ENCODE peak calls at places on chromosomes 2 and 18, in ten cellular contexts. T is astrocyte of the spinal cord; Y is fibroblast of lung; H is cardiac muscle cell; X is upper lobe of right lung; F is esophagus squamous epithelium; L is foreskin fibroblast; K is BE2C; M is HCT116; R is CD8-positive, alpha-beta T cell. N is an unnamed sample.

GRCh38 chr18:36185157-36185556 is 2.1 kb upstream of the MOCOS start:
- DNase-seq in T (no peak), Y (no peak), H (no peak), X (no peak), F (no peak), L (no peak), K (no peak), M (no peak), R (no peak), N (no peak)

GRCh38 chr2:40113997-40114396 is 334.9 kb upstream of the THUMPD2 start:
- DNase-seq in T (no peak), Y (no peak), H (no peak), X (no peak), F (no peak), L (no peak), K (no peak), M (no peak), R (no peak), N (no peak)

GRCh38 chr2:235976516-235976915 is 191.7 kb downstream of the GBX2 start:
- DNase-seq in T (no peak), Y (no peak), H (no peak), X (no peak), F (no peak), L (no peak), K (no peak), M (no peak), R (no peak), N (no peak)

GRCh38 chr2:176080540-176081355 is 3.0 kb downstream of the EVX2 start:
- DNase-seq in T (no peak), Y (no peak), H (no peak), X (no peak), F (no peak), L (no peak), K (no peak), M (no peak), R (no peak), N (no peak)

GRCh38 chr2:147485210-147485851 is 359.5 kb upstream of the ACVR2A start:
- DNase-seq in T (no peak), Y (no peak), H (no peak), X (no peak), F (no peak), L (no peak), K (no peak), M (no peak), R (no peak), N (no peak)

GRCh38 chr2:1450935-1451334 is 37.7 kb downstream of the TPO start:
- DNase-seq in T (no peak), Y (no peak), H (no peak), X (no peak), F (no peak), L (no peak), K (no peak), M (no peak), R (no peak), N (no peak)

GRCh38 chr2:99066075-99066557 is 75.4 kb upstream of the C2orf15 start:
- DNase-seq in T (peak; percentile 48), Y (peak; percentile 36), H (peak; percentile 52), X (no peak), F (no peak), L (peak; percentile 16), K (no peak), M (peak; percentile 44), R (no peak), N (peak; percentile 73)

GRCh38 chr2:57959380-57959779 is 87.2 kb upstream of the VRK2 start:
- DNase-seq in T (no peak), Y (no peak), H (no peak), X (no peak), F (no peak), L (no peak), K (no peak), M (no peak), R (no peak), N (no peak)

GRCh38 chr18:8835556-8835955 is 130.2 kb downstream of the MTCL1 start:
- DNase-seq in T (peak; percentile 43), Y (peak; percentile 66), H (peak; percentile 86), X (no peak), F (no peak), L (peak; percentile 69), K (no peak), M (no peak), R (no peak), N (peak; percentile 49)

GRCh38 chr18:79637181-79637920 is 42.3 kb upstream of the CTDP1 start:
- DNase-seq in T (no peak), Y (no peak), H (no peak), X (no peak), F (no peak), L (no peak), K (no peak), M (no peak), R (no peak), N (no peak)

GRCh38 chr2:864501-865106 is 86.0 kb upstream of the SNTG2 start:
- DNase-seq in T (no peak), Y (no peak), H (no peak), X (peak; percentile 45), F (no peak), L (no peak), K (no peak), M (no peak), R (no peak), N (no peak)

GRCh38 chr2:54724560-54725342 is 1.3 kb downstream of the EML6 start:
- DNase-seq in T (no peak), Y (peak; percentile 6), H (no peak), X (peak; percentile 67), F (no peak), L (no peak), K (peak; percentile 40), M (no peak), R (no peak), N (no peak)

GRCh38 chr2:209472386-209472832 is 48.6 kb downstream of the MAP2 start:
- DNase-seq in T (peak; percentile 71), Y (peak; percentile 70), H (peak; percentile 87), X (no peak), F (no peak), L (peak; percentile 55), K (no peak), M (no peak), R (no peak), N (peak; percentile 91)

GRCh38 chr2:108266218-108266617 is 22.5 kb upstream of the SULT1C2 start:
- DNase-seq in T (no peak), Y (no peak), H (no peak), X (no peak), F (no peak), L (no peak), K (no peak), M (no peak), R (no peak), N (no peak)

GRCh38 chr18:64415218-64415617 is 266.3 kb upstream of the LINC00305 start:
- DNase-seq in T (no peak), Y (no peak), H (no peak), X (no peak), F (no peak), L (no peak), K (no peak), M (no peak), R (no peak), N (no peak)

GRCh38 chr2:160034396-160034795 is 28.0 kb downstream of the PLA2R1 start:
- DNase-seq in T (no peak), Y (peak; percentile 12), H (no peak), X (no peak), F (no peak), L (no peak), K (no peak), M (no peak), R (no peak), N (no peak)

GRCh38 chr2:54560146-54560881 is 104.2 kb downstream of the SPTBN1 start:
- DNase-seq in T (peak; percentile 71), Y (peak; percentile 56), H (peak; percentile 78), X (no peak), F (no peak), L (peak; percentile 51), K (no peak), M (no peak), R (no peak), N (peak; percentile 76)

GRCh38 chr2:8148260-8148880 is 533.5 kb upstream of the ID2 start:
- DNase-seq in T (peak; percentile 85), Y (peak; percentile 96), H (peak; percentile 77), X (no peak), F (no peak), L (peak; percentile 82), K (no peak), M (peak; percentile 6), R (no peak), N (peak; percentile 91)
- H3K4me3 ChIP-seq in T (no peak overlapping the region), Y (no peak overlapping the region), H (no peak overlapping the region), X (no peak overlapping the region), F (no peak overlapping the region), L (no peak overlapping the region), K (no peak overlapping the region), M (no peak overlapping the region), R (no peak overlapping the region), N (no peak overlapping the region)

GRCh38 chr2:191299866-191300265 is 54.7 kb downstream of the MYO1B start:
- DNase-seq in T (no peak), Y (no peak), H (no peak), X (no peak), F (no peak), L (no peak), K (no peak), M (no peak), R (no peak), N (no peak)

GRCh38 chr2:191304939-191305875 is 60.0 kb downstream of the MYO1B start:
- DNase-seq in T (peak; percentile 78), Y (peak; percentile 90), H (peak; percentile 95), X (no peak), F (no peak), L (peak; percentile 83), K (no peak), M (no peak), R (no peak), N (peak; percentile 94)

GRCh38 chr2:191301971-191302370 is 56.8 kb downstream of the MYO1B start:
- DNase-seq in T (no peak), Y (no peak), H (no peak), X (no peak), F (no peak), L (no peak), K (no peak), M (no peak), R (no peak), N (no peak)

GRCh38 chr2:191303349-191304005 is 58.3 kb downstream of the MYO1B start:
- DNase-seq in T (no peak), Y (no peak), H (no peak), X (no peak), F (no peak), L (no peak), K (no peak), M (no peak), R (no peak), N (no peak)

GRCh38 chr2:191302459-191303155 is 57.4 kb downstream of the MYO1B start:
- DNase-seq in T (no peak), Y (no peak), H (no peak), X (no peak), F (no peak), L (no peak), K (peak; percentile 26), M (peak; percentile 29), R (no peak), N (peak; percentile 27)
- TF ChIP-seq CTCF in T (peak; percentile 44), Y (no peak), H (peak; percentile 29), X (no peak), F (peak; percentile 17), L (no peak), K (peak; percentile 70), M (peak; percentile 10), R (no peak), N (peak; percentile 32)

GRCh38 chr18:4854664-4855063 is 342.4 kb downstream of the AKAIN1 start:
- DNase-seq in T (no peak), Y (no peak), H (no peak), X (no peak), F (no peak), L (no peak), K (no peak), M (no peak), R (no peak), N (no peak)
- H3K4me3 ChIP-seq in T (no peak overlapping the region), Y (no peak overlapping the region), H (no peak overlapping the region), X (no peak overlapping the region), F (no peak overlapping the region), L (no peak overlapping the region), K (no peak overlapping the region), M (no peak overlapping the region), R (no peak overlapping the region), N (no peak overlapping the region)

GRCh38 chr2:206354129-206354528 is 79.7 kb downstream of the ZDBF2 start:
- DNase-seq in T (no peak), Y (no peak), H (no peak), X (no peak), F (no peak), L (no peak), K (no peak), M (no peak), R (no peak), N (no peak)
- TF ChIP-seq CTCF in T (no peak), Y (no peak), H (no peak), X (no peak), F (no peak), L (no peak), K (no peak), M (no peak), R (no peak), N (no peak)